ENCODE peak calls at places on chromosomes 16 and 17, in four cellular contexts. L is mesenchymal stem cell, H is H1, T is neuronal stem cell. B is an unnamed sample.

GRCh38 chr16:6977906-6978305 is 354.7 kb upstream of the RBFOX1 start:
- DNase-seq in L (no peak), H (peak; percentile 48), T (no peak), B (no peak)

GRCh38 chr17:64750891-64751677 is 89.0 kb upstream of the SMURF2 start:
- DNase-seq in L (no peak), H (no peak), T (no peak), B (no peak)

GRCh38 chr17:73192219-73192893 is 499 bp upstream of the COG1 start:
- DNase-seq in L (peak; percentile 78), H (peak; percentile 77), T (peak; percentile 79), B (peak; percentile 69)

GRCh38 chr16:66953462-66954096 is 7.5 kb upstream of the CES3 start:
- DNase-seq in L (no peak), H (no peak), T (no peak), B (no peak)

GRCh38 chr16:21684199-21684598 is 20.4 kb downstream of the OTOA start:
- DNase-seq in L (no peak), H (peak; percentile 82), T (no peak), B (no peak)

GRCh38 chr16:321532-321931 is 31.0 kb downstream of the AXIN1 start:
- DNase-seq in L (no peak), H (no peak), T (no peak), B (no peak)

GRCh38 chr16:8751481-8752311 is 45.7 kb downstream of the TMEM186 start:
- DNase-seq in L (peak; percentile 73), H (no peak), T (no peak), B (peak; percentile 78)

GRCh38 chr17:45702666-45703266 is 81.4 kb upstream of the CRHR1 start:
- DNase-seq in L (peak; percentile 29), H (no peak), T (peak; percentile 60), B (peak; percentile 49)

GRCh38 chr16:57413733-57414132 is 9.2 kb downstream of the CCL17 start:
- DNase-seq in L (no peak), H (no peak), T (no peak), B (no peak)

GRCh38 chr17:71039391-71039790 is 870.1 kb downstream of the KCNJ2 start:
- DNase-seq in L (no peak), H (no peak), T (no peak), B (no peak)

GRCh38 chr16:12675852-12676251 is 127.8 kb downstream of the CPPED1 start:
- DNase-seq in L (peak; percentile 74), H (no peak), T (no peak), B (peak; percentile 8)

GRCh38 chr17:44672479-44673093 is 16.3 kb downstream of the MEIOC start:
- DNase-seq in L (peak; percentile 40), H (no peak), T (no peak), B (no peak)

GRCh38 chr17:48442819-48443218 is 12.8 kb upstream of the SKAP1 start:
- DNase-seq in L (no peak), H (no peak), T (no peak), B (no peak)

GRCh38 chr16:82016268-82016667 is 5.0 kb upstream of the SDR42E1 start:
- DNase-seq in L (peak; percentile 24), H (no peak), T (no peak), B (no peak)

GRCh38 chr17:27630607-27631408 is at the start of gene LGALS9:
- DNase-seq in L (peak; percentile 19), H (no peak), T (no peak), B (peak; percentile 24)

GRCh38 chr17:50317121-50317520 is 28.8 kb upstream of the XYLT2 start:
- DNase-seq in L (no peak), H (no peak), T (no peak), B (peak; percentile 27)

GRCh38 chr16:83602797-83603735 is 204.7 kb upstream of the HSBP1 start:
- DNase-seq in L (no peak), H (peak; percentile 43), T (no peak), B (no peak)

GRCh38 chr16:70689970-70690905 is 4.4 kb upstream of the MTSS2 start:
- DNase-seq in L (no peak), H (no peak), T (no peak), B (no peak)

GRCh38 chr17:4560837-4561241 is 462 bp upstream of the GGT6 start:
- DNase-seq in L (no peak), H (no peak), T (no peak), B (peak; percentile 9)

GRCh38 chr17:14068542-14069250 is 608 bp upstream of the COX10 start:
- DNase-seq in L (no peak), H (no peak), T (no peak), B (no peak)

GRCh38 chr16:80197790-80198201 is 343.0 kb upstream of the DYNLRB2 start:
- DNase-seq in L (peak; percentile 68), H (no peak), T (no peak), B (peak; percentile 45)
- H3K14ac ChIP-seq in L (no peak overlapping the region), H (no peak overlapping the region), T (no peak overlapping the region), B (no peak overlapping the region)

GRCh38 chr17:77402159-77402731 is 261.5 kb downstream of the SEC14L1 start:
- DNase-seq in L (no peak), H (no peak), T (no peak), B (no peak)
- H2AK5ac ChIP-seq in L (no peak overlapping the region), H (no peak overlapping the region), T (no peak overlapping the region), B (no peak overlapping the region)

GRCh38 chr17:81569986-81570514 is 17.9 kb upstream of the FAAP100 start:
- DNase-seq in L (no peak), H (no peak), T (no peak), B (no peak)

GRCh38 chr17:81570896-81571453 is 18.8 kb upstream of the FAAP100 start:
- DNase-seq in L (no peak), H (no peak), T (no peak), B (no peak)

GRCh38 chr17:81566461-81567126 is 14.4 kb upstream of the FAAP100 start:
- DNase-seq in L (peak; percentile 97), H (no peak), T (no peak), B (peak; percentile 62)

GRCh38 chr17:81567191-81567590 is 15.0 kb upstream of the FAAP100 start:
- DNase-seq in L (no peak), H (no peak), T (no peak), B (no peak)

DNA sequence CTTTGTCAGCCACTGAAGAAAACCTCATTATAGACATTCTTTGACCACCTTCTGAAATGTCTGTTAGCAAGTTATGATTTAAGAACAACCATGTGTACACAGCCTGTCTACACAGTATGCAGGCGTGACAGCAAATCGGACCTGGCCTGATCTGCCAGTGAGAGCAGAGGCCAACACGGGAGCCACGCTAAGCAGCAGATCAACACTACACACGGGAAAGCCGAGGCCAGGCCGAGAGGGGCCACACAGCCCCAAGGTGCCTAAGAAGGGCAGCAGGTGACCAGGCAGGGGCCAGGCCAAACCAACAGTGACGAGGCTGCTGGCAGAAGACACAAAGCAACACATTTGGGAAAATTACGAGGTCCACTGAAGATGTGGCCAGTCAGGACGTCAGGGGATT is 16.3 kb upstream of the FAAP100 start:
- DNase-seq in L (no peak), H (no peak), T (no peak), B (no peak)
- H3K4ac ChIP-seq in L (peak overlapping the region; percentile 55), H (no peak overlapping the region), T (no peak overlapping the region), B (peak overlapping the region; percentile 13)

DNA sequence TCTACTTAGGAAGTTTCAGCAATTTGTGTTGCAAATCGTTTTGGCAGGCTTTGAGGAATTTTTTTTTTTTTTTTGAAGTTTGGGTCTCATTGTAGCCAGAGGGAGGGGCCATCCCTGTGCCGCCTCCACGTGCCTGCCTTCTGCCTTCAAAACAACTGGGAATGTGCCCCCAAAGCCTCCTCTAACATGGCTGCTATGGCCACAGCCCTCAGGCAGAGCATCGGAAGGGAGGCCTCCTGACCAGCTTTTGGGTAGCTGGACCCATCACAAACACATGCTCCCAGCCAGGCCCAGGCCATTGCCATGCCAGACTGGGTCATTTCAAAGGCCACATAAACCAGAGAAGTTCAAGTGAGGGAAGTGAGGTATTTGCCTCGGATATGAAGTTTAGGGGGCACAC is 21.5 kb downstream of the C16orf82 start:
- DNase-seq in L (no peak), H (no peak), T (no peak), B (no peak)
- H3K14ac ChIP-seq in L (no peak overlapping the region), H (no peak overlapping the region), T (no peak overlapping the region), B (no peak overlapping the region)

DNA sequence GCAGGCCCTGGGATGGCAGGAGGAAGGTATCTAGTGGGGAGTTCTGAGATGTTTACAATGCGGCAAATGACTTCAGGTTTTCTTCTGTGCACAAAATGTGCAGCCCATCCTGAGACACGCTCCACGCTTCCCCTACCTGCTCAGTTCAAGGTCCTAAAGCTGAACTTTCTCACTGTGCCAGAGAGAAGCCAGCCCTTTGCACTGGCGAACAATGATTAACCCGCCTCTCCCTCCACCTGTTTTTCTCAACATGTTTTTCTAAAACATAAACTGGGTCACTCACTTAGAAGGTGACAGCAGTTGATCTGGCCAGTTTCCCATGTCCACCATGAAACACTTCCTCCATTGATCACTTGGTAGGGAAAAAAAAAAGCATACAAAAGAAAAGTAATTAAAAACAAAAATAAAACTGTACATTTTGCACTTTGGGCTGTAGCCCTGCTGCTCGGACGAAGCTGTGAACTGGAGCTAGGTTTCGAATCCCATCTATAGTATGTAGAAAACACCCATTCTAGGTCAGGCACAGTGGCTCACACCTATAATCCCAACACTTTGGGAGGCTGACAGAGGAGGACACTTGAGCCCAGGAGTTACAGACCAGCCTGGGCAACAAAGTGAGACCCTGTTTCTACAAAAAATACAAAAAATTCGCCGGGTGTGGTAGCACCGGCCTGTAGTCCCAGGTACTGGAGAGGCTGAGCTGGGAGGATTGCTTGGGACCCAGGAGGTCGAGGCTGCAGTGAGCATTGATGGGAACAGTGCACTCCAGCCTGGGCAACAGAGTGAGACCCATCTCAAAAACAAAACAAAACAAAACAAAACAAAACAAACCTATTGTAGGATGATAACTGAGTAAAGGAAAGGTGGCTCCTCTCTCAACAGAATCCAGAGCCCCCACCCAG is 6.1 kb upstream of the G6PC1 start:
- DNase-seq in L (no peak), H (no peak), T (no peak), B (no peak)
- H2AK5ac ChIP-seq in L (no peak overlapping the region), H (no peak overlapping the region), T (no peak overlapping the region), B (no peak overlapping the region)

DNA sequence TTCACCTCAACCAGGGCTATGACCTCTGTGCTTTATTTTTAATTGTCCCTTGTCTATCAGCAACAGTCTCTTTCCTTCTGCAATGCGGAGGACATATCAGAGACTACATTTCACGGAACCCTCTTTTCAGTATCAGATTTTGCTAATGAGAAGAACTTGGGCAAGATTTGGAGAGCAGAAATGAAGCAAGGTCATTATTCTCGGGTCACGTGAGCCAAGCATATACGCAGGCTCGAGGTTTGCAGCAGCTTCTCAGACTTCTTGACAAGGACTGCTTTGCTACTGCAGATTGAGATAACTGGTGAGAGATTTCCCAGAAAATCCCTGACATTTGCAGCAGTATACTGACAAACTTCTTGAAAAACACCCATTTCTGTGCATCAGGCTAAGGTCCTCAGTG is 30.4 kb downstream of the ABCA10 start:
- DNase-seq in L (no peak), H (no peak), T (no peak), B (no peak)
- H3K4ac ChIP-seq in L (no peak overlapping the region), H (no peak overlapping the region), T (no peak overlapping the region), B (no peak overlapping the region)